ENCODE peak calls at places on chromosomes 13 and 19, in six cellular contexts. W, Q, K, E, V and M are unnamed samples.
A peak's percentile ranks its signal among the peaks of the same experiment; 100 is the strongest.

GRCh38 chr19:1991516-1991915 is 24.0 kb downstream of the BTBD2 start:
- DNase-seq in V (no peak), W (no peak), K (no peak), Q (no peak), E (no peak), M (no peak)

GRCh38 chr13:36325912-36326311 is 20.3 kb downstream of the SPART start:
- DNase-seq in Q (no peak), V (no peak), K (no peak), W (no peak), E (no peak), M (no peak)

GRCh38 chr19:4454952-4455738 is 2.4 kb downstream of the UBXN6 start:
- DNase-seq in K (no peak), E (no peak), Q (no peak), V (no peak), W (no peak), M (no peak)

GRCh38 chr13:44354322-44354721 is 19.3 kb upstream of the SERP2 start:
- DNase-seq in E (no peak), W (no peak), K (no peak), Q (no peak), V (no peak), M (no peak)

GRCh38 chr19:6626764-6627163 is 35.8 kb upstream of the CD70 start:
- DNase-seq in Q (no peak), W (no peak), V (no peak), K (no peak), E (no peak), M (no peak)

GRCh38 chr13:27006519-27007161 is 165.0 kb downstream of the USP12 start:
- DNase-seq in W (no peak), Q (no peak), K (no peak), E (no peak), V (no peak), M (no peak)

GRCh38 chr13:74287672-74288169 is 153.5 kb upstream of the KLF12 start:
- DNase-seq in K (peak; percentile 83), V (no peak), E (peak; percentile 64), W (peak; percentile 94), Q (peak; percentile 88), M (peak; percentile 31)

GRCh38 chr19:47124937-47125668 is 5.5 kb upstream of the SAE1 start:
- DNase-seq in K (no peak), V (no peak), E (no peak), W (peak; percentile 63), Q (no peak), M (no peak)

GRCh38 chr19:1064661-1065605 is 2.0 kb upstream of the ARHGAP45 start:
- DNase-seq in K (peak; percentile 77), E (no peak), Q (peak; percentile 61), V (no peak), W (peak; percentile 75), M (no peak)

GRCh38 chr19:14300281-14300680 is 81.0 kb upstream of the ADGRE5 start:
- DNase-seq in Q (no peak), K (no peak), V (no peak), W (no peak), E (no peak), M (no peak)

GRCh38 chr19:34171539-34171876 is 796 bp upstream of the LSM14A start:
- DNase-seq in K (peak; percentile 10), V (peak; percentile 67), E (no peak), Q (no peak), W (no peak), M (no peak)

GRCh38 chr19:4908781-4909171 is 525 bp upstream of the UHRF1 start:
- DNase-seq in Q (no peak), W (no peak), K (no peak), E (no peak), V (no peak), M (no peak)

GRCh38 chr19:10416380-10417257 is 3.7 kb upstream of the PDE4A start:
- DNase-seq in E (no peak), W (peak; percentile 96), Q (peak; percentile 99), K (peak; percentile 98), V (no peak), M (no peak)

GRCh38 chr19:4316940-4317339 is 12.5 kb downstream of the FSD1 start:
- DNase-seq in Q (no peak), E (no peak), K (no peak), V (no peak), W (no peak), M (no peak)

GRCh38 chr13:29934531-29935308 is 84.3 kb upstream of the UBL3 start:
- DNase-seq in E (no peak), W (no peak), K (no peak), V (no peak), Q (no peak), M (no peak)

GRCh38 chr13:98263841-98264240 is 86.8 kb upstream of the RNF113B start:
- DNase-seq in Q (no peak), K (no peak), E (no peak), W (no peak), V (no peak), M (no peak)

GRCh38 chr19:3547301-3547731 is 8.3 kb downstream of the TEKTIP1 start:
- DNase-seq in W (no peak), V (no peak), K (no peak), Q (peak; percentile 29), E (no peak), M (no peak)

GRCh38 chr13:113545931-113546516 is 38.5 kb upstream of the TFDP1 start:
- DNase-seq in E (no peak), Q (no peak), V (no peak), W (no peak), K (no peak), M (no peak)

GRCh38 chr19:42367929-42368328 is 22.2 kb downstream of the CNFN start:
- DNase-seq in E (no peak), K (no peak), W (no peak), Q (no peak), V (no peak), M (no peak)

GRCh38 chr13:44653261-44653660 is 77.1 kb upstream of the TSC22D1 start:
- DNase-seq in Q (no peak), V (no peak), W (no peak), K (no peak), E (no peak), M (no peak)

GRCh38 chr19:9039728-9040127 is 29.5 kb upstream of the MUC16 start:
- DNase-seq in Q (no peak), E (no peak), W (no peak), V (no peak), K (no peak), M (no peak)

GRCh38 chr13:82480415-82480814 is 1401.9 kb downstream of the SLITRK1 start:
- DNase-seq in Q (no peak), K (no peak), V (no peak), E (no peak), W (no peak), M (no peak)

GRCh38 chr13:45779901-45780300 is 71.7 kb downstream of the SIAH3 start:
- DNase-seq in Q (no peak), E (no peak), K (no peak), W (no peak), V (no peak), M (no peak)